ENCODE peak calls at places on chromosome 1, in five cellular contexts. A, C, U, I and V are unnamed samples.

GRCh38 chr1:23751050-23751814 is 8.0 kb downstream of the ELOA start:
- DNase-seq in U (peak), I (no peak), A (peak), C (peak), V (no peak)

GRCh38 chr1:9589144-9589718 is 520 bp downstream of the TMEM201 start:
- DNase-seq in A (no peak), U (no peak), C (peak), I (no peak), V (no peak)

GRCh38 chr1:92577251-92577895 is 90.6 kb upstream of the GFI1 start:
- DNase-seq in I (no peak), U (no peak), C (no peak), A (no peak), V (peak)

GRCh38 chr1:214466759-214467585 is 84.4 kb downstream of the PTPN14 start:
- DNase-seq in U (no peak), C (no peak), I (no peak), A (no peak), V (no peak)

GRCh38 chr1:39566441-39567137 is 10.0 kb downstream of the PABPC4 start:
- DNase-seq in C (no peak), A (no peak), U (no peak), I (no peak), V (no peak)

GRCh38 chr1:218904401-218904800 is 269.3 kb upstream of the LYPLAL1 start:
- DNase-seq in I (no peak), U (peak), C (no peak), A (no peak), V (no peak)

GRCh38 chr1:40848530-40849189 is 13.5 kb downstream of the CITED4 start:
- DNase-seq in U (peak), C (no peak), A (peak), I (peak), V (peak)

GRCh38 chr1:235998812-235999211 is 66.1 kb downstream of the NID1 start:
- DNase-seq in I (no peak), C (no peak), A (no peak), U (no peak), V (no peak)

GRCh38 chr1:85583355-85584263 is 3.0 kb downstream of the CCN1 start:
- DNase-seq in A (no peak), I (no peak), C (no peak), U (no peak), V (no peak)

GRCh38 chr1:213905315-213905714 is 82.5 kb upstream of the PROX1 start:
- DNase-seq in I (no peak), A (no peak), U (no peak), C (no peak), V (peak)

GRCh38 chr1:89987170-89987819 is 7.6 kb upstream of the ZNF326 start:
- DNase-seq in C (peak), A (peak), I (peak), U (peak), V (no peak)

GRCh38 chr1:175179837-175180590 is 12.6 kb downstream of the KIAA0040 start:
- DNase-seq in U (no peak), I (no peak), A (no peak), C (no peak), V (no peak)

GRCh38 chr1:107480548-107480947 is 339.7 kb downstream of the NTNG1 start:
- DNase-seq in U (no peak), C (no peak), A (no peak), I (no peak), V (no peak)

GRCh38 chr1:181134543-181135461 is 46.3 kb downstream of the IER5 start:
- DNase-seq in U (no peak), C (no peak), I (no peak), A (no peak), V (no peak)

GRCh38 chr1:17683551-17683950 is 71.6 kb upstream of the ACTL8 start:
- DNase-seq in C (no peak), A (no peak), I (no peak), U (no peak), V (no peak)

GRCh38 chr1:67256291-67257172 is 51.1 kb upstream of the IL12RB2 start:
- DNase-seq in A (no peak), I (no peak), U (no peak), C (no peak), V (no peak)

GRCh38 chr1:183783342-183783741 is 21.6 kb upstream of the RGL1 start:
- DNase-seq in U (no peak), C (no peak), A (no peak), I (no peak), V (no peak)

GRCh38 chr1:9275567-9276034 is 17.1 kb upstream of the SPSB1 start:
- DNase-seq in C (no peak), U (no peak), A (no peak), I (no peak), V (no peak)

GRCh38 chr1:199774433-199775089 is 252.9 kb upstream of the NR5A2 start:
- DNase-seq in A (no peak), U (no peak), I (no peak), C (no peak), V (no peak)

GRCh38 chr1:86258106-86258505 is 101.5 kb upstream of the COL24A1 start:
- DNase-seq in A (no peak), I (no peak), C (no peak), U (no peak), V (no peak)

GRCh38 chr1:218123968-218124367 is 161.1 kb upstream of the RRP15 start:
- DNase-seq in C (no peak), U (no peak), A (no peak), I (no peak), V (no peak)

GRCh38 chr1:246482780-246483179 is 24.3 kb downstream of the SMYD3 start:
- DNase-seq in U (no peak), A (no peak), C (no peak), I (no peak), V (no peak)

GRCh38 chr1:53734650-53735211 is 4.2 kb downstream of the GLIS1 start:
- DNase-seq in A (no peak), C (no peak), I (no peak), U (no peak), V (no peak)

GRCh38 chr1:71093938-71094337 is 13.1 kb upstream of the ZRANB2 start:
- DNase-seq in U (no peak), C (no peak), I (no peak), A (no peak), V (no peak)

GRCh38 chr1:114037952-114038867 is 58.9 kb downstream of the OLFML3 start:
- DNase-seq in U (no peak), I (no peak), A (no peak), C (no peak), V (no peak)

GRCh38 chr1:236035681-236036101 is 29.2 kb downstream of the NID1 start:
- DNase-seq in A (no peak), I (no peak), U (no peak), C (no peak), V (no peak)

GRCh38 chr1:67561704-67562113 is 123.3 kb upstream of the GADD45A start:
- DNase-seq in A (peak), U (peak), C (peak), I (peak), V (peak)

GRCh38 chr1:17668195-17668594 is 86.9 kb upstream of the ACTL8 start:
- DNase-seq in I (no peak), U (no peak), A (no peak), C (no peak), V (no peak)

GRCh38 chr1:111976842-111977241 is 12.6 kb downstream of the KCND3 start:
- DNase-seq in C (no peak), I (no peak), A (no peak), U (no peak), V (no peak)

GRCh38 chr1:39106949-39107740 is 81.0 kb downstream of the NDUFS5 start:
- DNase-seq in U (no peak), C (no peak), I (no peak), A (no peak), V (no peak)

GRCh38 chr1:63772201-63772600 is 1.6 kb upstream of the ROR1 start:
- DNase-seq in I (no peak), U (no peak), C (no peak), A (no peak), V (no peak)